ENCODE peak calls at places on chromosome 21, in ten cellular contexts. T is anterior cingulate cortex, D is astrocyte, J is choroid plexus epithelial cell, E is neural progenitor cell, G is T-helper 9 cell, H is left ventricle myocardium inferior, W is HCEC 1CT, V is pons, C is ureter. L is an unnamed sample.

GRCh38 chr21:33451634-33452071 is 28.1 kb downstream of the TMEM50B start:
- DNase-seq in H (no peak), V (no peak), W (peak), G (no peak), T (no peak), J (peak), D (no peak), E (no peak), C (no peak), L (peak)

GRCh38 chr21:32423846-32424535 is 11.5 kb downstream of the EVA1C start:
- DNase-seq in H (no peak), E (no peak), C (no peak), V (peak), T (no peak), D (peak), G (no peak), W (no peak), J (no peak), L (peak)

GRCh38 chr21:45407629-45408247 is 2.8 kb downstream of the COL18A1 start:
- DNase-seq in D (no peak), T (no peak), W (no peak), G (no peak), V (no peak), E (no peak), H (peak), J (no peak), C (no peak), L (no peak)

GRCh38 chr21:33388188-33388587 is 15.0 kb upstream of the IFNGR2 start:
- DNase-seq in D (no peak), G (no peak), E (no peak), V (no peak), C (no peak), T (no peak), H (no peak), W (no peak), J (no peak), L (no peak)

GRCh38 chr21:33961061-33961460 is 45.5 kb upstream of the ATP5PO start:
- DNase-seq in G (no peak), E (no peak), C (no peak), V (no peak), H (no peak), T (no peak), J (no peak), D (no peak), W (no peak), L (no peak)

GRCh38 chr21:36430841-36431240 is 45.6 kb downstream of the CHAF1B start:
- DNase-seq in H (no peak), V (no peak), T (no peak), W (no peak), J (peak), C (no peak), E (no peak), D (peak), G (no peak), L (peak)

GRCh38 chr21:26061437-26061836 is 109.1 kb downstream of the APP start:
- DNase-seq in E (no peak), C (no peak), D (no peak), W (no peak), G (no peak), J (peak), T (no peak), V (no peak), H (no peak), L (peak)

GRCh38 chr21:31282095-31282709 is 61.9 kb downstream of the TIAM1 start:
- DNase-seq in C (no peak), H (peak), V (no peak), W (no peak), T (no peak), D (peak), J (peak), E (no peak), G (no peak), L (peak)

GRCh38 chr21:15057290-15057689 is 7.5 kb downstream of the NRIP1 start:
- DNase-seq in G (no peak), T (no peak), H (no peak), V (no peak), D (no peak), J (no peak), C (no peak), W (no peak), E (peak), L (no peak)

GRCh38 chr21:45410151-45410864 is 5.3 kb downstream of the COL18A1 start:
- DNase-seq in V (no peak), E (no peak), J (peak), W (no peak), H (peak), C (no peak), G (no peak), T (no peak), D (no peak), L (no peak)

GRCh38 chr21:45014747-45015468 is 59.5 kb upstream of the ADARB1 start:
- DNase-seq in D (no peak), C (no peak), J (no peak), G (no peak), V (no peak), H (no peak), E (no peak), T (no peak), W (no peak), L (no peak)

GRCh38 chr21:42208801-42209490 is 10.0 kb upstream of the ABCG1 start:
- DNase-seq in V (no peak), C (no peak), J (no peak), G (no peak), D (no peak), W (no peak), H (no peak), E (no peak), T (no peak), L (no peak)

GRCh38 chr21:37072239-37072987 is 458 bp downstream of the PIGP start:
- DNase-seq in J (peak), D (peak), G (peak), C (no peak), W (peak), V (peak), H (peak), T (peak), E (peak), L (peak)

GRCh38 chr21:15743593-15743992 is 13.8 kb downstream of the USP25 start:
- DNase-seq in W (no peak), V (no peak), C (no peak), G (no peak), H (no peak), E (no peak), J (no peak), T (no peak), D (no peak), L (no peak)

GRCh38 chr21:8988696-8989095 is 1532.7 kb upstream of the TPTE start:
- DNase-seq in C (no peak), T (no peak), V (no peak), D (peak), E (no peak), G (no peak), J (no peak), H (no peak), W (no peak), L (no peak)

GRCh38 chr21:44368711-44369446 is 15.5 kb downstream of the TRPM2 start:
- DNase-seq in C (peak), J (no peak), D (no peak), V (no peak), T (no peak), G (no peak), H (no peak), W (no peak), E (peak), L (no peak)

GRCh38 chr21:44999428-44999971 is 59.7 kb downstream of the SLX9 start:
- DNase-seq in C (no peak), J (no peak), E (no peak), D (no peak), V (no peak), G (no peak), W (no peak), H (no peak), T (no peak), L (no peak)

GRCh38 chr21:45845790-45846130 is 135.8 kb upstream of the COL6A1 start:
- DNase-seq in E (no peak), D (no peak), V (no peak), W (no peak), J (no peak), H (no peak), C (no peak), T (no peak), G (no peak), L (no peak)

GRCh38 chr21:32055305-32055704 is 182.5 kb downstream of the HUNK start:
- DNase-seq in E (no peak), W (no peak), D (no peak), C (no peak), T (no peak), G (no peak), V (no peak), J (no peak), H (no peak), L (no peak)

GRCh38 chr21:45538381-45539045 is 3.7 kb downstream of the SLC19A1 start:
- DNase-seq in C (peak), D (no peak), G (no peak), J (no peak), W (no peak), T (no peak), V (no peak), H (peak), E (no peak), L (no peak)